ENCODE peak calls at places on chromosomes 1 and 21, in six cellular contexts. One of them, this sample, is unnamed.

GRCh38 chr1:100924212-100924611 is 28.3 kb downstream of the SLC30A7 start:
- DNase-seq in neuronal stem cell: no peak
- DNase-seq in H1: no peak
- DNase-seq in mesendoderm: no peak
- DNase-seq in IMR-90: peak; percentile 54
- DNase-seq in mesenchymal stem cell: no peak
- DNase-seq in this sample: no peak

GRCh38 chr1:10575616-10576015 is 100.9 kb downstream of the PEX14 start:
- DNase-seq in mesendoderm: no peak
- DNase-seq in neuronal stem cell: no peak
- DNase-seq in mesenchymal stem cell: peak; percentile 31
- DNase-seq in H1: no peak
- DNase-seq in IMR-90: peak; percentile 79
- DNase-seq in this sample: no peak

GRCh38 chr1:186655877-186656276 is 24.3 kb downstream of the PTGS2 start:
- DNase-seq in mesendoderm: no peak
- DNase-seq in neuronal stem cell: no peak
- DNase-seq in H1: no peak
- DNase-seq in IMR-90: peak; percentile 2
- DNase-seq in mesenchymal stem cell: no peak
- DNase-seq in this sample: no peak

GRCh38 chr1:201153474-201154388 is 543 bp downstream of the TMEM9 start:
- DNase-seq in mesendoderm: peak; percentile 70
- DNase-seq in IMR-90: peak; percentile 18
- DNase-seq in H1: no peak
- DNase-seq in neuronal stem cell: no peak
- DNase-seq in mesenchymal stem cell: no peak
- DNase-seq in this sample: no peak

GRCh38 chr1:21060523-21060922 is 116.2 kb downstream of the EIF4G3 start:
- DNase-seq in neuronal stem cell: no peak
- DNase-seq in mesenchymal stem cell: no peak
- DNase-seq in H1: no peak
- DNase-seq in IMR-90: no peak
- DNase-seq in mesendoderm: no peak
- DNase-seq in this sample: no peak

GRCh38 chr1:111769517-111770146 is 13.9 kb downstream of the DDX20 start:
- DNase-seq in IMR-90: peak; percentile 78
- DNase-seq in mesendoderm: peak; percentile 45
- DNase-seq in neuronal stem cell: peak; percentile 45
- DNase-seq in mesenchymal stem cell: peak; percentile 84
- DNase-seq in H1: no peak
- DNase-seq in this sample: no peak

GRCh38 chr1:115648717-115649691 is 7.2 kb downstream of the VANGL1 start:
- DNase-seq in neuronal stem cell: no peak
- DNase-seq in IMR-90: no peak
- DNase-seq in H1: no peak
- DNase-seq in mesenchymal stem cell: peak; percentile 24
- DNase-seq in mesendoderm: peak; percentile 89
- DNase-seq in this sample: peak; percentile 37

GRCh38 chr1:181094813-181095212 is 6.3 kb downstream of the IER5 start:
- DNase-seq in neuronal stem cell: no peak
- DNase-seq in IMR-90: peak; percentile 91
- DNase-seq in H1: no peak
- DNase-seq in mesenchymal stem cell: peak; percentile 85
- DNase-seq in mesendoderm: peak; percentile 95
- DNase-seq in this sample: no peak

GRCh38 chr1:27873671-27874384 is 1.5 kb downstream of the THEMIS2 start:
- DNase-seq in mesenchymal stem cell: no peak
- DNase-seq in neuronal stem cell: no peak
- DNase-seq in IMR-90: no peak
- DNase-seq in H1: no peak
- DNase-seq in mesendoderm: no peak
- DNase-seq in this sample: no peak

GRCh38 chr1:117815105-117815812 is 114.2 kb downstream of the GDAP2 start:
- DNase-seq in neuronal stem cell: no peak
- DNase-seq in IMR-90: peak; percentile 70
- DNase-seq in H1: no peak
- DNase-seq in mesenchymal stem cell: peak; percentile 68
- DNase-seq in mesendoderm: no peak
- DNase-seq in this sample: no peak

GRCh38 chr1:89887270-89887669 is 66.4 kb downstream of the LRRC8D start:
- DNase-seq in IMR-90: peak; percentile 44
- DNase-seq in neuronal stem cell: no peak
- DNase-seq in mesenchymal stem cell: no peak
- DNase-seq in H1: no peak
- DNase-seq in mesendoderm: no peak
- DNase-seq in this sample: no peak

DNA sequence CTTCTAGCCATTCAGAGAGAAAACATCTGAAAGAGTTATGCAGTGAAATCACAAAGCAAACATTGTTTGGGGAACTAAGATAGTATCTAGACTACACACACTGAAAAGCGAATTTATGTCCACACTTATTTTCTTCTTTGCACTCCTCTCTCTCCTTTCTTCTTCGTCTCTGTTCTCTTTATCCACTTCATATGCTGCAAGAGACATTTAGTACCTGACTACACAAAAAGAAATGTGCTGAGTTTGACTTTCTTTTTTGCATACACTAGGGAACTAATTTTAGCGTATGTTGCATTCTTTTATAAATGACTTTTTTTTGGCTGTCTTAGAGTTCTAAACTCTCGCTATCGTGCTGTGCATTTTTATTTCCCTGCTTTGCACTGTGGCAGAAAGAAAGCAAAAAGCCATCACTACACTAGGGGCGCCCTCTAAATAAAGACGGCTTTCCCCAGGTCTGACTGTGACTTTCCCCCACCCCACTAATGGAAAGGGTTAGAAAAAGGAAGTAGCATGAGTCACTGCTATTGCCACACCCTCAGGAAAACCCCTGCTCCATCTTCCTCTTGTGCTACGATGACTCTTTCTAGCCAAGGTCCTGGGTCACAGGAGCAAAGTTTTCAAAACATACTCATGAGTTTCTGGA is 65.7 kb downstream of the MAP3K7CL start:
- DNase-seq in mesendoderm: peak; percentile 72
- DNase-seq in H1: no peak
- DNase-seq in mesenchymal stem cell: peak; percentile 98
- DNase-seq in IMR-90: peak; percentile 97
- DNase-seq in neuronal stem cell: no peak
- DNase-seq in this sample: no peak
- H2BK15ac ChIP-seq in mesendoderm: peak overlapping the region; percentile 19
- H2BK15ac ChIP-seq in H1: no peak overlapping the region
- H2BK15ac ChIP-seq in mesenchymal stem cell: no peak overlapping the region
- H2BK15ac ChIP-seq in IMR-90: peak overlapping the region; percentile 26
- H2BK15ac ChIP-seq in neuronal stem cell: no peak overlapping the region
- H2BK15ac ChIP-seq in this sample: no peak overlapping the region

GRCh38 chr1:91099746-91100621 is 78.1 kb upstream of the ZNF644 start:
- DNase-seq in IMR-90: no peak
- DNase-seq in neuronal stem cell: no peak
- DNase-seq in H1: peak; percentile 39
- DNase-seq in mesenchymal stem cell: peak; percentile 28
- DNase-seq in mesendoderm: peak; percentile 70
- DNase-seq in this sample: no peak

GRCh38 chr1:91092503-91092902 is 70.7 kb upstream of the ZNF644 start:
- DNase-seq in IMR-90: no peak
- DNase-seq in H1: no peak
- DNase-seq in mesendoderm: no peak
- DNase-seq in mesenchymal stem cell: peak; percentile 11
- DNase-seq in neuronal stem cell: peak; percentile 48
- DNase-seq in this sample: no peak

DNA sequence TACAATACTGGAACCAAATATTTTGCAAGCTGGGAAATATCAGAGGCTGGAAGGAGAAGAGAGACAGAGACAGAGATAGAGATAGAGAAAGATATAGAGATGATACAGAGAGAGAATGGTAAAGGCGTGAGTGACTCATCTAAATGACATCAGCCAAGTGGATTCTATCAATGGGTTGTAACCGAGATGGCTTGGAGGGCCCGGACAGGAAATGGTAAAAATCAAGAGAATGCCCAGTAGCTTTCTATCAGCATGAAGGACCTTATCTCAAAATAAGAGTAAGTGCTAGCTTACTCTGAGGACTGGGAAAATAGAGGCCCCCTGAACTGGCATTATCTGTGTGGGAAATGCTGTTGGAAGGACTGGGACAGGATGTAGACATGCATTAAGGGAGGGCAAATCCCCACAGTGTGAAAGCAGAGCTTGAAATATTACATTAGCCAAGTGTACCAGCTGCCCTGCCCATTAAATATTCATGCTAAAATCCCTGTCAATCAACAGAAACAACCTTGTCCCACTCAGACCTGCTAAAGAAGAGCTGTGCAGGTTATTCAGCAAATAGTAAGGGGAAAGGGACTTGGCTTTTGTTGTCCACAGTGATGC is 76.6 kb upstream of the ZNF644 start:
- DNase-seq in IMR-90: no peak
- DNase-seq in H1: peak; percentile 36
- DNase-seq in mesenchymal stem cell: peak; percentile 63
- DNase-seq in neuronal stem cell: no peak
- DNase-seq in mesendoderm: peak; percentile 94
- DNase-seq in this sample: no peak
- H2BK15ac ChIP-seq in IMR-90: no peak overlapping the region
- H2BK15ac ChIP-seq in H1: no peak overlapping the region
- H2BK15ac ChIP-seq in mesenchymal stem cell: no peak overlapping the region
- H2BK15ac ChIP-seq in neuronal stem cell: no peak overlapping the region
- H2BK15ac ChIP-seq in mesendoderm: no peak overlapping the region
- H2BK15ac ChIP-seq in this sample: no peak overlapping the region

GRCh38 chr21:32977216-32977615 is 48.5 kb upstream of the OLIG2 start:
- DNase-seq in neuronal stem cell: no peak
- DNase-seq in mesendoderm: no peak
- DNase-seq in H1: no peak
- DNase-seq in mesenchymal stem cell: no peak
- DNase-seq in IMR-90: no peak
- DNase-seq in this sample: no peak

GRCh38 chr21:32978346-32979270 is 47.1 kb upstream of the OLIG2 start:
- DNase-seq in IMR-90: no peak
- DNase-seq in mesenchymal stem cell: no peak
- DNase-seq in mesendoderm: no peak
- DNase-seq in H1: no peak
- DNase-seq in neuronal stem cell: no peak
- DNase-seq in this sample: no peak

GRCh38 chr21:32976791-32977190 is 48.9 kb upstream of the OLIG2 start:
- DNase-seq in IMR-90: no peak
- DNase-seq in mesenchymal stem cell: no peak
- DNase-seq in neuronal stem cell: no peak
- DNase-seq in H1: no peak
- DNase-seq in mesendoderm: no peak
- DNase-seq in this sample: no peak

GRCh38 chr21:32975811-32976507 is 49.8 kb upstream of the OLIG2 start:
- DNase-seq in mesenchymal stem cell: no peak
- DNase-seq in neuronal stem cell: no peak
- DNase-seq in IMR-90: no peak
- DNase-seq in H1: no peak
- DNase-seq in mesendoderm: no peak
- DNase-seq in this sample: no peak

GRCh38 chr21:32974653-32975052 is 51.1 kb upstream of the OLIG2 start:
- DNase-seq in mesendoderm: no peak
- DNase-seq in H1: no peak
- DNase-seq in IMR-90: no peak
- DNase-seq in mesenchymal stem cell: no peak
- DNase-seq in neuronal stem cell: no peak
- DNase-seq in this sample: no peak
- H2BK15ac ChIP-seq in mesendoderm: no peak overlapping the region
- H2BK15ac ChIP-seq in H1: no peak overlapping the region
- H2BK15ac ChIP-seq in IMR-90: no peak overlapping the region
- H2BK15ac ChIP-seq in mesenchymal stem cell: no peak overlapping the region
- H2BK15ac ChIP-seq in neuronal stem cell: no peak overlapping the region
- H2BK15ac ChIP-seq in this sample: no peak overlapping the region

GRCh38 chr1:79380078-79380477 is 373.5 kb upstream of the ADGRL4 start:
- DNase-seq in mesendoderm: peak; percentile 23
- DNase-seq in neuronal stem cell: no peak
- DNase-seq in mesenchymal stem cell: no peak
- DNase-seq in IMR-90: no peak
- DNase-seq in H1: no peak
- DNase-seq in this sample: no peak
- H2BK15ac ChIP-seq in mesendoderm: no peak overlapping the region
- H2BK15ac ChIP-seq in neuronal stem cell: no peak overlapping the region
- H2BK15ac ChIP-seq in mesenchymal stem cell: no peak overlapping the region
- H2BK15ac ChIP-seq in IMR-90: no peak overlapping the region
- H2BK15ac ChIP-seq in H1: no peak overlapping the region
- H2BK15ac ChIP-seq in this sample: no peak overlapping the region

GRCh38 chr1:25690396-25690956 is 73.9 kb downstream of the MAN1C1 start:
- DNase-seq in mesendoderm: no peak
- DNase-seq in IMR-90: no peak
- DNase-seq in H1: no peak
- DNase-seq in mesenchymal stem cell: no peak
- DNase-seq in neuronal stem cell: no peak
- DNase-seq in this sample: no peak

GRCh38 chr1:25694167-25694566 is 77.6 kb downstream of the MAN1C1 start:
- DNase-seq in H1: no peak
- DNase-seq in neuronal stem cell: no peak
- DNase-seq in mesenchymal stem cell: peak; percentile 68
- DNase-seq in IMR-90: no peak
- DNase-seq in mesendoderm: no peak
- DNase-seq in this sample: peak; percentile 11

GRCh38 chr1:25694591-25695007 is 78.0 kb downstream of the MAN1C1 start:
- DNase-seq in neuronal stem cell: no peak
- DNase-seq in mesendoderm: no peak
- DNase-seq in H1: no peak
- DNase-seq in IMR-90: peak; percentile 65
- DNase-seq in mesenchymal stem cell: peak; percentile 70
- DNase-seq in this sample: peak; percentile 27

GRCh38 chr1:25691211-25691610 is 74.6 kb downstream of the MAN1C1 start:
- DNase-seq in mesenchymal stem cell: no peak
- DNase-seq in H1: no peak
- DNase-seq in IMR-90: no peak
- DNase-seq in neuronal stem cell: no peak
- DNase-seq in mesendoderm: no peak
- DNase-seq in this sample: no peak

DNA sequence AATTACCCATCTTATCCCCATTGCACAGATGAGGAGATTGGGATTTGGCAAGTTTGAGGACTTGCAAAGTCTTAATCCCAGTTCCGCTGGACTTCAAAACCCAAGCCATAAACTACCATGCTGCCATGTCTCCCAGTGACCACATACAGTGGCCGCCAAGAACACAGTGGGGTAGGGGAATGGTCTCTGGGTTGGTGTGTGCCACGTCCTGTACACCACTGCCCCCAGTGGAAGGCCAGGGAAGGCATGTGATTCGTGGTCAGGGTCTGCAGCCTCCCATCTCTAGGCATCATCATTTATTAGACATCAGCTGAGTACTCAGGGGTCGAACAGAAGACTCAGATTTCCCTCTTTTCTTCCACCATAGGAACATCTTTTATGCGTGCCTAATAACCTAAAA is 76.0 kb downstream of the MAN1C1 start:
- DNase-seq in mesenchymal stem cell: no peak
- DNase-seq in neuronal stem cell: no peak
- DNase-seq in IMR-90: no peak
- DNase-seq in mesendoderm: peak; percentile 62
- DNase-seq in H1: peak; percentile 72
- DNase-seq in this sample: peak; percentile 68
- H2BK15ac ChIP-seq in mesenchymal stem cell: no peak overlapping the region
- H2BK15ac ChIP-seq in neuronal stem cell: no peak overlapping the region
- H2BK15ac ChIP-seq in IMR-90: peak overlapping the region; percentile 10
- H2BK15ac ChIP-seq in mesendoderm: no peak overlapping the region
- H2BK15ac ChIP-seq in H1: peak overlapping the region; percentile 8
- H2BK15ac ChIP-seq in this sample: no peak overlapping the region

DNA sequence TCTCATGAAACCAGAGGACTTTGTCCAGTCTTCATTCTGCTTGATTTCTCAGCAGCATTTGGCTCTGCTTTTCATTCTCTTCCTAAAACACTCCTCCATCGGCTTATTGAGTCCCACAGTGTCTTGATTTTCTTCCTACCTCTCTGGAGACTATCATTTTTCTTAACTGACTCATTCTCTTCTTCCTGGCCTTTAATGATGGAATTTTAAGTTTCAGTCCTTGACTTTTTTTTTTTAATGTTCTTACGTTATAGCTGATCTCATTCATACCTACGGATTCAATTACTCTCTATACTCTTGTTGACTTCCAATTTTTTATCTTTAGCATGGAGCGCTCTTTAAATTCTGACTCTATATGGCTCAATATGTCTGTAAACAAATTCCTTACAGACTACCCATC is 111.1 kb downstream of the NEK7 start:
- DNase-seq in mesendoderm: no peak
- DNase-seq in neuronal stem cell: no peak
- DNase-seq in mesenchymal stem cell: peak; percentile 63
- DNase-seq in H1: no peak
- DNase-seq in IMR-90: peak; percentile 86
- DNase-seq in this sample: no peak
- H2BK15ac ChIP-seq in mesendoderm: no peak overlapping the region
- H2BK15ac ChIP-seq in neuronal stem cell: no peak overlapping the region
- H2BK15ac ChIP-seq in mesenchymal stem cell: no peak overlapping the region
- H2BK15ac ChIP-seq in H1: no peak overlapping the region
- H2BK15ac ChIP-seq in IMR-90: peak overlapping the region; percentile 71
- H2BK15ac ChIP-seq in this sample: no peak overlapping the region

This sample was measured in H9.